ENCODE peak calls at places on chromosomes 1 and 21, in eight cellular contexts. S is ureter, C is GM03348, B is heart right ventricle, I is astrocyte of the cerebellum, H is AG09309, T is left lobe of liver, X is fibroblast of lung. U is an unnamed sample.

GRCh38 chr1:215932558-215932957 is 365.5 kb downstream of the KCTD3 start:
- DNase-seq in S (no peak), C (no peak), B (no peak), I (no peak), H (no peak), T (no peak), X (no peak), U (no peak)

GRCh38 chr1:214492405-214493075 is 58.9 kb downstream of the PTPN14 start:
- DNase-seq in S (no peak), C (peak), B (no peak), I (peak), H (no peak), T (no peak), X (no peak), U (no peak)

GRCh38 chr1:7393141-7393540 is 378.0 kb upstream of the VAMP3 start:
- DNase-seq in S (no peak), C (no peak), B (no peak), I (peak), H (no peak), T (no peak), X (peak), U (no peak)

GRCh38 chr1:38783659-38784229 is 75.8 kb downstream of the RRAGC start:
- DNase-seq in S (no peak), C (no peak), B (no peak), I (no peak), H (no peak), T (no peak), X (no peak), U (no peak)

GRCh38 chr1:30722175-30722537 is 1.2 kb downstream of the MATN1 start:
- DNase-seq in S (no peak), C (no peak), B (no peak), I (no peak), H (no peak), T (no peak), X (no peak), U (no peak)

GRCh38 chr1:12172042-12172851 is 5.5 kb downstream of the TNFRSF1B start:
- DNase-seq in S (no peak), C (no peak), B (no peak), I (no peak), H (no peak), T (no peak), X (no peak), U (no peak)

GRCh38 chr1:6358144-6358624 is 35.4 kb downstream of the ACOT7 start:
- DNase-seq in S (no peak), C (no peak), B (no peak), I (no peak), H (no peak), T (no peak), X (no peak), U (no peak)

GRCh38 chr1:46039571-46040052 is 92.8 kb downstream of the PIK3R3 start:
- DNase-seq in S (no peak), C (peak), B (no peak), I (peak), H (peak), T (no peak), X (peak), U (no peak)

GRCh38 chr21:38938343-38938742 is 132.6 kb downstream of the ETS2 start:
- DNase-seq in S (no peak), C (peak), B (no peak), I (no peak), H (no peak), T (no peak), X (peak), U (peak)

GRCh38 chr1:168980180-168980579 is 126.3 kb upstream of the ATP1B1 start:
- DNase-seq in S (no peak), C (no peak), B (no peak), I (no peak), H (no peak), T (no peak), X (no peak), U (no peak)

GRCh38 chr21:42219606-42220137 is 732 bp downstream of the ABCG1 start:
- DNase-seq in S (no peak), C (peak), B (peak), I (no peak), H (no peak), T (no peak), X (no peak), U (peak)

GRCh38 chr1:94599090-94599813 is 57.7 kb upstream of the F3 start:
- DNase-seq in S (no peak), C (no peak), B (no peak), I (no peak), H (no peak), T (no peak), X (peak), U (no peak)

GRCh38 chr1:231986631-231987291 is 360.2 kb downstream of the DISC1 start:
- DNase-seq in S (no peak), C (no peak), B (no peak), I (no peak), H (no peak), T (no peak), X (peak), U (no peak)

GRCh38 chr1:201582261-201582951 is 43.5 kb downstream of the NAV1 start:
- DNase-seq in S (no peak), C (peak), B (no peak), I (no peak), H (no peak), T (no peak), X (peak), U (no peak)

GRCh38 chr1:205449750-205450443 is 5.9 kb downstream of the BLACAT1 start:
- DNase-seq in S (peak), C (peak), B (no peak), I (no peak), H (no peak), T (no peak), X (peak), U (no peak)

GRCh38 chr1:47434051-47434842 is 3.6 kb upstream of the FOXD2 start:
- DNase-seq in S (peak), C (peak), B (peak), I (peak), H (no peak), T (no peak), X (peak), U (no peak)

GRCh38 chr1:151062738-151063371 is 2.7 kb downstream of the MLLT11 start:
- DNase-seq in S (no peak), C (peak), B (no peak), I (no peak), H (no peak), T (no peak), X (peak), U (no peak)

GRCh38 chr1:31749785-31750345 is 14.3 kb downstream of the ADGRB2 start:
- DNase-seq in S (no peak), C (no peak), B (no peak), I (no peak), H (no peak), T (no peak), X (no peak), U (no peak)

GRCh38 chr1:20733361-20733975 is 965 bp upstream of the SH2D5 start:
- DNase-seq in S (peak), C (no peak), B (no peak), I (no peak), H (no peak), T (no peak), X (no peak), U (no peak)

GRCh38 chr1:48246727-48247126 is 24.2 kb downstream of the SLC5A9 start:
- DNase-seq in S (peak), C (no peak), B (peak), I (no peak), H (no peak), T (no peak), X (no peak), U (no peak)

GRCh38 chr1:64183380-64183984 is 19.9 kb upstream of the UBE2U start:
- DNase-seq in S (no peak), C (no peak), B (no peak), I (no peak), H (no peak), T (no peak), X (peak), U (no peak)

GRCh38 chr1:95301614-95302013 is 67.6 kb downstream of the RWDD3 start:
- DNase-seq in S (no peak), C (no peak), B (no peak), I (no peak), H (no peak), T (no peak), X (no peak), U (no peak)

GRCh38 chr1:209863766-209864485 is 36.2 kb downstream of the UTP25 start:
- DNase-seq in S (no peak), C (no peak), B (no peak), I (no peak), H (no peak), T (no peak), X (no peak), U (no peak)

GRCh38 chr1:186700688-186701087 is 20.5 kb upstream of the PTGS2 start:
- DNase-seq in S (no peak), C (no peak), B (no peak), I (no peak), H (no peak), T (no peak), X (no peak), U (no peak)

GRCh38 chr1:224434447-224435317 is at the start of gene WDR26:
- DNase-seq in S (peak), C (peak), B (peak), I (peak), H (no peak), T (peak), X (peak), U (peak)

GRCh38 chr1:234781241-234782056 is 171.5 kb upstream of the IRF2BP2 start:
- DNase-seq in S (peak), C (no peak), B (no peak), I (no peak), H (no peak), T (peak), X (no peak), U (no peak)

GRCh38 chr1:223153177-223154119 is 10.4 kb upstream of the TLR5 start:
- DNase-seq in S (no peak), C (no peak), B (no peak), I (no peak), H (no peak), T (no peak), X (no peak), U (no peak)

U was measured in T-cell.